ENCODE peak calls at places on chromosomes 13 and 19, in four cellular contexts. R is AG09309; Z is NCI-H2081 treated with DMSO at 0.1 percent for 48 hours; Q is CD8-positive, alpha-beta T cell. P is an unnamed sample.

GRCh38 chr13:60756306-60756705 is 359.3 kb downstream of the TDRD3 start:
- DNase-seq in R (no peak), Z (no peak), Q (no peak), P (no peak)

GRCh38 chr13:113669871-113670341 is 2.9 kb downstream of the GRK1 start:
- DNase-seq in R (no peak), Z (no peak), Q (no peak), P (no peak)

GRCh38 chr13:50382511-50382910 is 367.3 kb downstream of the KCNRG start:
- DNase-seq in R (no peak), Z (no peak), Q (no peak), P (no peak)

GRCh38 chr13:112056284-112056727 is 10.6 kb upstream of the SOX1 start:
- DNase-seq in R (no peak), Z (no peak), Q (no peak), P (no peak)

GRCh38 chr13:21849323-21849722 is 178.4 kb downstream of the FGF9 start:
- DNase-seq in R (no peak), Z (no peak), Q (no peak), P (no peak)

GRCh38 chr19:3682741-3683404 is 17.4 kb downstream of the PIP5K1C start:
- DNase-seq in R (no peak), Z (no peak), Q (no peak), P (no peak)

GRCh38 chr19:47230122-47230920 is 678 bp downstream of the BBC3 start:
- DNase-seq in R (no peak), Z (no peak), Q (peak), P (no peak)

GRCh38 chr13:99629641-99630040 is 128.4 kb downstream of the TM9SF2 start:
- DNase-seq in R (no peak), Z (no peak), Q (no peak), P (no peak)

GRCh38 chr19:18612051-18612771 is 459 bp upstream of the TMEM59L start:
- DNase-seq in R (no peak), Z (no peak), Q (no peak), P (no peak)

GRCh38 chr13:48233097-48233885 is at the start of gene ITM2B:
- DNase-seq in R (no peak), Z (no peak), Q (peak), P (no peak)

GRCh38 chr13:73338389-73338788 is 279.6 kb downstream of the KLF5 start:
- DNase-seq in R (no peak), Z (no peak), Q (no peak), P (no peak)

GRCh38 chr19:57192993-57193392 is 1.7 kb downstream of the ZNF264 start:
- DNase-seq in R (no peak), Z (no peak), Q (no peak), P (no peak)

GRCh38 chr13:27481766-27482165 is 31.4 kb upstream of the MTIF3 start:
- DNase-seq in R (no peak), Z (no peak), Q (no peak), P (no peak)

GRCh38 chr13:35499131-35500051 is 22.9 kb upstream of the MAB21L1 start:
- DNase-seq in R (no peak), Z (peak), Q (no peak), P (peak)

GRCh38 chr19:3108775-3109174 is 14.6 kb downstream of the GNA11 start:
- DNase-seq in R (no peak), Z (no peak), Q (peak), P (no peak)

GRCh38 chr19:17797397-17798201 is 2.7 kb downstream of the B3GNT3 start:
- DNase-seq in R (no peak), Z (no peak), Q (no peak), P (no peak)

GRCh38 chr13:42907745-42908144 is 84.3 kb downstream of the EPSTI1 start:
- DNase-seq in R (no peak), Z (no peak), Q (no peak), P (no peak)

GRCh38 chr13:32610538-32610937 is 24.3 kb downstream of the PDS5B start:
- DNase-seq in R (no peak), Z (no peak), Q (no peak), P (no peak)

GRCh38 chr19:41321600-41322270 is 11.8 kb downstream of the CCDC97 start:
- DNase-seq in R (no peak), Z (no peak), Q (no peak), P (no peak)

GRCh38 chr13:32126756-32127155 is 95.2 kb downstream of the FRY start:
- DNase-seq in R (no peak), Z (no peak), Q (no peak), P (no peak)

GRCh38 chr13:98999635-98999952 is 21.7 kb upstream of the DOCK9 start:
- DNase-seq in R (no peak), Z (no peak), Q (no peak), P (no peak)

GRCh38 chr13:98653471-98653985 is 76.6 kb upstream of the STK24 start:
- DNase-seq in R (peak), Z (peak), Q (peak), P (peak)

GRCh38 chr19:43474986-43475705 is 9.7 kb upstream of the LYPD3 start:
- DNase-seq in R (no peak), Z (peak), Q (peak), P (peak)

GRCh38 chr13:52428295-52428694 is 22.1 kb downstream of the VPS36 start:
- DNase-seq in R (no peak), Z (no peak), Q (no peak), P (no peak)

GRCh38 chr19:28472843-28473242 is 740.1 kb downstream of the UQCRFS1 start:
- DNase-seq in R (no peak), Z (no peak), Q (no peak), P (no peak)

GRCh38 chr13:26280822-26281221 is 26.9 kb downstream of the CDK8 start:
- DNase-seq in R (no peak), Z (no peak), Q (no peak), P (no peak)

GRCh38 chr19:42412223-42412622 is 15.0 kb downstream of the LIPE start:
- DNase-seq in R (no peak), Z (no peak), Q (no peak), P (no peak)

GRCh38 chr19:57190301-57190700 is 999 bp upstream of the ZNF264 start:
- DNase-seq in R (no peak), Z (no peak), Q (no peak), P (no peak)

GRCh38 chr19:1295169-1296012 is 9.7 kb downstream of the EFNA2 start:
- DNase-seq in R (no peak), Z (no peak), Q (no peak), P (no peak)

GRCh38 chr13:26579580-26579979 is 22.1 kb downstream of the WASF3 start:
- DNase-seq in R (no peak), Z (no peak), Q (no peak), P (no peak)

GRCh38 chr19:32676186-32676894 is 692 bp downstream of the RGS9BP start:
- DNase-seq in R (no peak), Z (no peak), Q (no peak), P (no peak)

GRCh38 chr19:5850743-5851293 is 431 bp downstream of the FUT3 start:
- DNase-seq in R (no peak), Z (no peak), Q (no peak), P (no peak)

GRCh38 chr19:6577410-6578125 is 13.4 kb downstream of the CD70 start:
- DNase-seq in R (no peak), Z (no peak), Q (no peak), P (no peak)

GRCh38 chr19:55687281-55688172 is 12.5 kb downstream of the EPN1 start:
- DNase-seq in R (no peak), Z (no peak), Q (no peak), P (no peak)

GRCh38 chr19:40539070-40539469 is 37.6 kb upstream of the SHKBP1 start:
- DNase-seq in R (no peak), Z (no peak), Q (no peak), P (no peak)

GRCh38 chr19:34241513-34242337 is 12.6 kb upstream of the GARRE1 start:
- DNase-seq in R (no peak), Z (no peak), Q (no peak), P (peak)

GRCh38 chr19:29967623-29968022 is 25.6 kb downstream of the URI1 start:
- DNase-seq in R (no peak), Z (no peak), Q (no peak), P (no peak)

GRCh38 chr19:39924952-39925351 is 9.5 kb downstream of the FCGBP start:
- DNase-seq in R (no peak), Z (no peak), Q (no peak), P (no peak)

GRCh38 chr13:113875829-113876228 is 12.0 kb upstream of the GAS6 start:
- DNase-seq in R (no peak), Z (no peak), Q (no peak), P (no peak)